ENCODE peak calls at places on chromosomes 16 and 17, in six cellular contexts. W is PC-9, K is uterus, N is osteocyte, S is left ventricle myocardium inferior, Z is breast epithelium. Y is an unnamed sample.

GRCh38 chr16:68033101-68033500 is 10.0 kb downstream of the DUS2 start:
- DNase-seq in S (no peak), W (no peak), K (no peak), Z (no peak), N (no peak), Y (no peak)

GRCh38 chr16:82653550-82654511 is 27.1 kb downstream of the CDH13 start:
- DNase-seq in N (no peak), K (peak; percentile 18), W (no peak), S (no peak), Z (no peak), Y (no peak)

GRCh38 chr16:11796227-11797165 is 562 bp downstream of the ZC3H7A start:
- DNase-seq in W (peak; percentile 52), K (peak; percentile 64), S (peak; percentile 72), Z (no peak), N (peak; percentile 85), Y (peak; percentile 60)

GRCh38 chr17:68512967-68513474 is 791 bp downstream of the PRKAR1A start:
- DNase-seq in K (peak; percentile 22), W (no peak), S (no peak), Z (no peak), N (no peak), Y (no peak)

GRCh38 chr16:65318138-65318537 is 196.3 kb upstream of the CDH11 start:
- DNase-seq in W (no peak), S (no peak), Z (no peak), K (no peak), N (no peak), Y (no peak)

GRCh38 chr16:64250866-64251265 is 871.0 kb downstream of the CDH11 start:
- DNase-seq in K (no peak), N (no peak), Z (no peak), S (peak; percentile 16), W (no peak), Y (no peak)

GRCh38 chr16:25897677-25898076 is 205.9 kb downstream of the HS3ST4 start:
- DNase-seq in Z (no peak), W (no peak), N (no peak), K (no peak), S (no peak), Y (no peak)

GRCh38 chr17:9217151-9218067 is 196.1 kb downstream of the NTN1 start:
- DNase-seq in Z (no peak), N (no peak), K (no peak), W (peak; percentile 32), S (no peak), Y (no peak)

GRCh38 chr16:2224183-2224486 is 744 bp downstream of the E4F1 start:
- DNase-seq in K (no peak), W (no peak), N (no peak), Z (no peak), S (no peak), Y (no peak)

GRCh38 chr17:64411999-64412771 is 21.5 kb upstream of the PECAM1 start:
- DNase-seq in N (no peak), W (no peak), Z (no peak), K (peak; percentile 20), S (peak; percentile 59), Y (peak; percentile 85)

GRCh38 chr16:81436381-81436780 is 8.2 kb upstream of the CMIP start:
- DNase-seq in S (no peak), Z (no peak), W (no peak), K (no peak), N (no peak), Y (no peak)

GRCh38 chr17:64920026-64920418 is 744 bp upstream of the LRRC37A3 start:
- DNase-seq in N (no peak), W (no peak), Z (no peak), K (peak; percentile 48), S (no peak), Y (no peak)

GRCh38 chr16:67463059-67463458 is 17.9 kb downstream of the ATP6V0D1 start:
- DNase-seq in S (no peak), W (no peak), Z (no peak), K (no peak), N (no peak), Y (no peak)

GRCh38 chr17:61462734-61463067 is 10.5 kb downstream of the TBX4 start:
- DNase-seq in Z (no peak), S (no peak), N (no peak), K (no peak), W (no peak), Y (no peak)

GRCh38 chr16:1245452-1246005 is 5.0 kb downstream of the TPSAB1 start:
- DNase-seq in S (no peak), K (no peak), W (no peak), Z (no peak), N (no peak), Y (peak; percentile 39)

GRCh38 chr17:45307290-45308015 is 9.4 kb downstream of the MAP3K14 start:
- DNase-seq in K (peak; percentile 49), W (no peak), Z (no peak), N (no peak), S (no peak), Y (peak; percentile 70)

GRCh38 chr16:57372372-57373116 is at the start of gene CX3CL1:
- DNase-seq in W (no peak), S (peak; percentile 60), K (peak; percentile 69), N (no peak), Z (peak; percentile 82), Y (no peak)

GRCh38 chr17:17484451-17484899 is 7.7 kb downstream of the MED9 start:
- DNase-seq in K (no peak), Z (peak; percentile 42), N (no peak), W (no peak), S (no peak), Y (no peak)

GRCh38 chr17:37301288-37301687 is 74.5 kb upstream of the C17orf78 start:
- DNase-seq in W (no peak), S (no peak), N (no peak), K (no peak), Z (no peak), Y (no peak)

GRCh38 chr17:27858621-27859305 is 34.4 kb downstream of the LYRM9 start:
- DNase-seq in Z (no peak), W (no peak), K (no peak), N (no peak), S (no peak), Y (no peak)

GRCh38 chr17:27855454-27855853 is 37.7 kb downstream of the LYRM9 start:
- DNase-seq in S (no peak), Z (no peak), K (no peak), W (no peak), N (no peak), Y (no peak)

GRCh38 chr17:27853121-27853520 is 40.0 kb downstream of the LYRM9 start:
- DNase-seq in W (no peak), K (no peak), N (no peak), S (no peak), Z (no peak), Y (no peak)

GRCh38 chr17:27854163-27854562 is 39.0 kb downstream of the LYRM9 start:
- DNase-seq in W (no peak), N (no peak), S (no peak), Z (no peak), K (no peak), Y (no peak)

DNA sequence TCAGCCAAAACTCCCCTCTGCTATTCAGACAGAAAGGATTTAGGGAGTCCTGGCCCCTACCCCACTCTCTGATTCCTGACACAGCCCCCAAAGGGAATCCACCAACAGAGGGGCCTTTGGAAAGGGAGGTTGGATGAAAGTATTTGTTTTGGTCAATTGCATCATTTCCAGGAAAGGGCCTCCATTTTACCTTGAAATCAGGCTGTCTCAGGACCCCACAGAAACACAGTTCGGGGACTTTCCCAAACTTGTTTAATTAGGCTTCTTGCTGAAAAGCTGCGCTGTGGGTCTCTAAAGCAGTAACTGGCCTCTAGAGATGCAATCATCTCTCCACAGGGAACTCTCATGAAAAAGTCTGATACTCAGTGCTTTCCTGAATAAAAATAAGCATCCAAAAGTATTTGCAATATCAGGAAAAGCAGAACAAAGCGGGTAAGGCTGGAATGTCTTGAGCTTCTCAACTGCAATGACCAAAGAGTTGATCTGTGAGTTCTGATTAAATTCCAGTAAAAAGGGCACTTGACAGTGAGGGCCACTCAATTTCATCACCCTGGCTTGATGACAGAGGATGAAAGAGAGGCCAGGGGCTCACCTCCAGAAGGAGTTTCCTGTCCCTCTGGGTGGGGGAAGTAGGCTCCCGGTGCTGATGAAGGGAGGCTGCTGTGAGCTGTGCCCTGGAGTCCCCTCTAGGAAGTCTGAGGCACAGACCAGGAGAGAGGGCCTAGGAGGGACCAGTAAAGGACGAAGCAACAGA is 36.3 kb downstream of the LYRM9 start:
- DNase-seq in S (no peak), N (no peak), Z (no peak), W (no peak), K (no peak), Y (no peak)
- TF ChIP-seq CTCF in S (no peak), N (no peak), Z (no peak), W (no peak), K (no peak), Y (no peak)

GRCh38 chr17:30821751-30822723 is 2.5 kb downstream of the CRLF3 start:
- DNase-seq in Z (no peak), W (no peak), S (no peak), K (no peak), N (no peak), Y (no peak)
- TF ChIP-seq CTCF in Z (no peak), W (no peak), S (no peak), K (no peak), N (no peak), Y (no peak)

DNA sequence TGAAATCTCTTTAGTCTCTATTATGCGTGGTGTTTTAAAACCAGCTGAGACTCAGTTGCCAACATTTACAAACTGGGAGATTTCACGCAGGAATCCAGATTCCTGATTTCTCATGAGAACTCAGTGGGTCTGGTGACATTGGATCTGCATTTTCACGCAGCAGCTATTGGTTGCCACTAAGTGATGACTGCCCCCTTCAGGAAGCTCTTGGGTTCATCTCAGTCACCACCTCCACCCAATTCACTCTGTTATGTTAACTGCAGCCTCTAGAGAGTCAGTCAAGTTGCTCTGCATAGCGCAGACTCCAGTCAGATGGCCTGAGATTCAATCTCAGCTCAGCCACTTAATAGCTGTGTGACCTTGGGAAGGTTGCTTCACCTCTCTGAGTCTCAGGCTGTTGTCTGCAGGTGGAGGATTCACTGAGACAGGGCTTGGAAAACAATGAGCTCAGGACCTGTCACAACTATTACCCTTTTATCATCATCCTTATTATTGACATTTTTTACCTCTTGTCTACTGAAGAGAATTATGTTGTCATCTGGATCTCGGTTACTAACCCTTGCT is 6.4 kb downstream of the SHISA9 start:
- DNase-seq in K (no peak), S (no peak), Z (no peak), N (no peak), W (no peak), Y (no peak)
- TF ChIP-seq CTCF in K (no peak), S (no peak), Z (no peak), N (no peak), W (peak; percentile 47), Y (no peak)

DNA sequence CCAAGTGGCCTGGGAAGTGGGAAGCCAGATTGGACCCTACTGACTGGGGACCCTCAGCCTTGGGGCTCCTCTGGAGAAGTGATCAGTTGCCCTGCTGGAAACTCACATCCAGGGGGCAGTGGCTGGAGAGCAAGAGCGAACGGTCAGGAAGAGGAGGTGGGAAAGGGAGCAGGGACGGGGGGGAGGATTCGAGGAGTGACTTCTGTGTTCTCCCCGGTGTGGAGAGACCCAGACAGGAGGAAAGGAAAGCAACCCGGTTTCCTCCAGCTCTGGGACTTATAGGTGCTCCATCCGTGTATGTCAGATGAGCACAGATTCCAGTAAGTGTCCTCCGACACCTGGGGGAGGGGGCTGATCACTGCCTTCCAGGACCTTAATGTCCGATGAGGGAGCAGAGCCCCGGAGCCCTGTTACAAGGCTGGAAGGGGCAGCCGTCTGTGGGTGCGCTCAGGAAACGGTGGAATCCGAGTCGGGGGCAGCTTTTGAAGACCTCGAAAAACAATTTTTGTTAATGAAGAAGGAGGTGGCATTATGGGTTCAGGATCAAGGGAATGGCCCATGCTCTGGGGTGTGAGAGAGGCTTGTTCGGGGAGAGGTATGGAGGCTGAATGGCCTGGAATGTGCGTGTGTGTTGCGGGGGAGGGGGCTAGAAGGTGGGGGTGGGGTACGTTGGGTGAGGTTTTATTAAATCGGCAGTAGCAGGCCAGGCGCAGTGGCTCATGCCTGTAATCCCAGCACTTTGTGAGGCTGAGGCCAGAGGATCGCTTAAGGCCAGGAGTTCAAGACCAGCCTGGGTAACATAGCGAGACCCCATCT is 34.8 kb upstream of the NDRG4 start:
- DNase-seq in N (no peak), S (no peak), W (no peak), K (no peak), Z (no peak), Y (no peak)
- TF ChIP-seq CTCF in N (peak; percentile 21), S (peak; percentile 49), W (no peak), K (no peak), Z (no peak), Y (no peak)